ENCODE peak calls at places on chromosomes 2 and 18, in five cellular contexts. O is SK-N-SH, I is K562, U is HepG2, L is GM12878. D is an unnamed sample.

GRCh38 chr2:16250056-16250425 is 309.7 kb downstream of the MYCN start:
- DNase-seq in O (no peak), I (no peak), U (no peak), L (no peak), D (no peak)

GRCh38 chr2:162197095-162197825 is 45.2 kb upstream of the GCG start:
- DNase-seq in O (no peak), I (no peak), U (no peak), L (no peak), D (no peak)

GRCh38 chr2:42566006-42566405 is 2.4 kb upstream of the MTA3 start:
- DNase-seq in O (no peak), I (no peak), U (no peak), L (no peak), D (no peak)

GRCh38 chr18:70454705-70455322 is 166.0 kb downstream of the SOCS6 start:
- DNase-seq in O (peak; percentile 55), I (peak; percentile 48), U (peak; percentile 60), L (no peak), D (peak; percentile 57)

GRCh38 chr18:79449551-79450288 is 54.0 kb downstream of the NFATC1 start:
- DNase-seq in O (no peak), I (no peak), U (no peak), L (no peak), D (no peak)

GRCh38 chr2:57516740-57517340 is 529.8 kb upstream of the VRK2 start:
- DNase-seq in O (peak; percentile 19), I (peak; percentile 36), U (peak; percentile 36), L (peak; percentile 7), D (no peak)

GRCh38 chr2:120937736-120938131 is 202.1 kb downstream of the GLI2 start:
- DNase-seq in O (no peak), I (no peak), U (no peak), L (no peak), D (no peak)

GRCh38 chr2:173664520-173664919 is 300.7 kb downstream of the SP3 start:
- DNase-seq in O (no peak), I (no peak), U (no peak), L (no peak), D (no peak)

GRCh38 chr2:217935245-217935879 is 67.4 kb downstream of the TNS1 start:
- DNase-seq in O (no peak), I (no peak), U (no peak), L (no peak), D (no peak)

GRCh38 chr2:190942697-190943096 is 62.1 kb downstream of the GLS start:
- DNase-seq in O (no peak), I (no peak), U (no peak), L (no peak), D (no peak)

DNA sequence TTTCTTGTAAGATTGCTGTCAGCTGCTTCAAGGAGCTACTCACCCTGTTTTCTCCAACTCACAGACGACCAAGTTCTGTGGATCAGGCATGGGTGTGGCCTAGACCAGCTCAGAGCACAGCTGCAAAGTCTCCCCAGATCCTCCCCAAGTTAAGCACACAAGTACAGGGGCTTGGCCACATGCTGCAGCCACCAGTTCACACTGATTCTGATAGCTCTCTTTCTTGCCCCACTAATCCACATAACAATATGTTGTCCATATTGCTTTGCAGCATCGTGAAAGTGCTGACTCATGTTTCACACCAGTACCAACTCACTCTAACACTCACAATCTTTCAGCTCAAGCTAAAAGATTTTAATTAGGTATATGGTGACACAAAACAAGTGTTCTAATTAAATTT is 437.0 kb downstream of the PARD3B start:
- DNase-seq in O (no peak), I (peak; percentile 8), U (no peak), L (no peak), D (no peak)
- TF ChIP-seq REST in O (no peak), I (no peak), U (no peak), L (no peak), D (no peak)

GRCh38 chr18:6355789-6356589 is 58.7 kb downstream of the L3MBTL4 start:
- DNase-seq in O (no peak), I (no peak), U (no peak), L (no peak), D (no peak)
- TF ChIP-seq GABPA in O (no peak), I (no peak), U (no peak), L (peak; percentile 18), D (no peak)

GRCh38 chr2:111706481-111707001 is 177.5 kb downstream of the ANAPC1 start:
- DNase-seq in O (no peak), I (no peak), U (no peak), L (no peak), D (no peak)
- TF ChIP-seq REST in O (no peak), I (no peak), U (no peak), L (no peak), D (no peak)

GRCh38 chr2:47784349-47784851 is 1.5 kb downstream of the MSH6 start:
- DNase-seq in O (no peak), I (no peak), U (no peak), L (no peak), D (no peak)
- TF ChIP-seq GABPA in O (no peak), I (no peak), U (no peak), L (no peak), D (no peak)

GRCh38 chr2:96324716-96325037 is 440 bp upstream of the ITPRIPL1 start:
- DNase-seq in O (no peak), I (no peak), U (no peak), L (no peak), D (no peak)

GRCh38 chr2:96325884-96326255 is 753 bp downstream of the ITPRIPL1 start:
- DNase-seq in O (peak; percentile 37), I (no peak), U (no peak), L (no peak), D (no peak)

GRCh38 chr2:96326564-96326963 is 1.4 kb downstream of the ITPRIPL1 start:
- DNase-seq in O (no peak), I (no peak), U (no peak), L (no peak), D (no peak)

GRCh38 chr2:96323849-96324248 is 1.3 kb upstream of the ITPRIPL1 start:
- DNase-seq in O (no peak), I (no peak), U (no peak), L (no peak), D (no peak)

DNA sequence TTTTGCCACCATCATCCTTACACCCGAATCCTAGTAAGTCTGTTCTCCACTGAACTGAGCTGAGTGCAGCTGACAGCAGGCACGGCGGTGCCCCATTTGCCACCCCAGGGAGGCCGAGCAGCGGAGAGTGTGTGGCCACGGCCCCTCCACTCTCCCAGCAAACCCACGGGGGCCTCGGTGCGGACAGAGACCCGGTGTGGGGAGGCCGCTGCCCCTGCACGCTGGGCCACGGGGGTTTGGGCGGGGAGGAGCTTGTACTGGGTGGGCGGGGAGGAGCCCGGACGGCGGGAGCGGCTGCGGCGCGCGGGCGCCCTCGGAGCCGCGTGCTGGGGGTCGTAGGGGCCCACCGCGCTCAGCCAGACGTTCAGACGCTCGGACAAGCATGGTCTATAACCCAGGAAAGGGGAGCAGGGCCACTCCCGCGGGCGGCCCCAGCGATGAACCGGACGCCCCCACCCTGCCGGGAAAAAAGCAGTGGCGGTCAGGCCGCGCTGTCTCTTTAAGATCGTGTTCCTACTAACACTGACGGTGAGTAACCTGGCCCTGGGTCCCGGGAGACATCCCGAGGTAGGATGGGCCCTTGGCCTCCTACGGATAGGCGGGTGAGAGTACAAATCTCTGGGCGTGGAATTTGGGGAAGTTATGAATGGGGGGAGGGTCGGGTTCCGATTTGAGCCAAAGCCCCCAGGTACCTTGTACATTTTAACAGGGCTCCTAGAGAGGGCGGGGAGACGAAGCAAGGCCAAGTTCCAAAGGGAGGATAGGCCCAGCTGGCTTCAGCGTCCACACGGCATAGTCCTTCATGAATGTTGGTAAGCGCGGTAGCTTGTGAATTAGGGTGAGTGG is at the start of gene ITPRIPL1:
- DNase-seq in O (peak; percentile 90), I (peak; percentile 57), U (peak; percentile 26), L (no peak), D (no peak)
- TF ChIP-seq REST in O (no peak), I (no peak), U (no peak), L (no peak), D (no peak)